ENCODE peak calls at places on chromosomes 7 and 10, in four cellular contexts. One of them, this sample, is unnamed.

GRCh38 chr7:36407636-36408550 is 18.2 kb downstream of the ANLN start:
- DNase-seq in HepG2: no peak
- DNase-seq in GM12878: no peak
- DNase-seq in K562: no peak
- DNase-seq in this sample: no peak

GRCh38 chr7:102222445-102222844 is 64.2 kb upstream of the SH2B2 start:
- DNase-seq in HepG2: no peak
- DNase-seq in GM12878: no peak
- DNase-seq in K562: no peak
- DNase-seq in this sample: no peak

GRCh38 chr7:74038194-74038961 is 10.4 kb downstream of the ELN start:
- DNase-seq in HepG2: no peak
- DNase-seq in GM12878: no peak
- DNase-seq in K562: no peak
- DNase-seq in this sample: no peak

GRCh38 chr10:72285972-72286521 is 12.3 kb downstream of the DDIT4 start:
- DNase-seq in HepG2: peak; percentile 41
- DNase-seq in GM12878: no peak
- DNase-seq in K562: no peak
- DNase-seq in this sample: no peak

GRCh38 chr7:21194936-21195335 is 232.9 kb upstream of the SP4 start:
- DNase-seq in HepG2: no peak
- DNase-seq in GM12878: no peak
- DNase-seq in K562: no peak
- DNase-seq in this sample: no peak

GRCh38 chr7:25314729-25315267 is 86.5 kb upstream of the NPVF start:
- DNase-seq in HepG2: no peak
- DNase-seq in GM12878: no peak
- DNase-seq in K562: no peak
- DNase-seq in this sample: no peak

GRCh38 chr10:117563780-117564179 is 21.2 kb downstream of the EMX2 start:
- DNase-seq in HepG2: no peak
- DNase-seq in GM12878: no peak
- DNase-seq in K562: no peak
- DNase-seq in this sample: no peak

GRCh38 chr7:137462074-137462715 is 118.7 kb upstream of the PTN start:
- DNase-seq in HepG2: no peak
- DNase-seq in GM12878: no peak
- DNase-seq in K562: no peak
- DNase-seq in this sample: no peak

GRCh38 chr7:96636342-96636865 is 73.2 kb downstream of the SEM1 start:
- DNase-seq in HepG2: no peak
- DNase-seq in GM12878: no peak
- DNase-seq in K562: no peak
- DNase-seq in this sample: no peak

GRCh38 chr7:7148799-7149481 is 33.4 kb upstream of the C1GALT1 start:
- DNase-seq in HepG2: peak; percentile 91
- DNase-seq in GM12878: no peak
- DNase-seq in K562: peak; percentile 41
- DNase-seq in this sample: no peak

GRCh38 chr10:64394744-64395143 is 873.5 kb downstream of the REEP3 start:
- DNase-seq in HepG2: no peak
- DNase-seq in GM12878: no peak
- DNase-seq in K562: no peak
- DNase-seq in this sample: no peak

GRCh38 chr10:123578721-123579120 is 87.4 kb upstream of the GPR26 start:
- DNase-seq in HepG2: no peak
- DNase-seq in GM12878: no peak
- DNase-seq in K562: no peak
- DNase-seq in this sample: no peak

GRCh38 chr10:10804998-10805737 is 212.5 kb upstream of the CELF2 start:
- DNase-seq in HepG2: peak; percentile 18
- DNase-seq in GM12878: no peak
- DNase-seq in K562: no peak
- DNase-seq in this sample: no peak

GRCh38 chr7:137992738-137993394 is 9.0 kb downstream of the CREB3L2 start:
- DNase-seq in HepG2: peak; percentile 78
- DNase-seq in GM12878: no peak
- DNase-seq in K562: no peak
- DNase-seq in this sample: no peak

GRCh38 chr10:63761243-63761642 is 240.0 kb downstream of the REEP3 start:
- DNase-seq in HepG2: no peak
- DNase-seq in GM12878: no peak
- DNase-seq in K562: no peak
- DNase-seq in this sample: no peak

GRCh38 chr7:41152179-41152678 is 550.7 kb downstream of the INHBA start:
- DNase-seq in HepG2: no peak
- DNase-seq in GM12878: no peak
- DNase-seq in K562: no peak
- DNase-seq in this sample: no peak

GRCh38 chr7:94600267-94600666 is 55.7 kb downstream of the SGCE start:
- DNase-seq in HepG2: no peak
- DNase-seq in GM12878: no peak
- DNase-seq in K562: no peak
- DNase-seq in this sample: no peak

GRCh38 chr10:47410862-47411261 is 26.8 kb upstream of the ZNF488 start:
- DNase-seq in HepG2: no peak
- DNase-seq in GM12878: no peak
- DNase-seq in K562: no peak
- DNase-seq in this sample: no peak

GRCh38 chr10:114110174-114110972 is 63.6 kb downstream of the CCDC186 start:
- DNase-seq in HepG2: no peak
- DNase-seq in GM12878: no peak
- DNase-seq in K562: no peak
- DNase-seq in this sample: no peak

GRCh38 chr10:1323951-1324350 is 267.8 kb downstream of the WDR37 start:
- DNase-seq in HepG2: no peak
- DNase-seq in GM12878: no peak
- DNase-seq in K562: no peak
- DNase-seq in this sample: no peak

GRCh38 chr7:85184599-85185354 is 2.1 kb downstream of the SEMA3D start:
- DNase-seq in HepG2: no peak
- DNase-seq in GM12878: no peak
- DNase-seq in K562: no peak
- DNase-seq in this sample: no peak

GRCh38 chr7:15228891-15229290 is 326.3 kb upstream of the DGKB start:
- DNase-seq in HepG2: no peak
- DNase-seq in GM12878: no peak
- DNase-seq in K562: no peak
- DNase-seq in this sample: no peak

GRCh38 chr10:109956454-109957091 is 33.3 kb upstream of the XPNPEP1 start:
- DNase-seq in HepG2: peak; percentile 68
- DNase-seq in GM12878: no peak
- DNase-seq in K562: peak; percentile 56
- DNase-seq in this sample: peak; percentile 60

GRCh38 chr7:37832194-37832593 is 16.2 kb upstream of the NME8 start:
- DNase-seq in HepG2: no peak
- DNase-seq in GM12878: no peak
- DNase-seq in K562: no peak
- DNase-seq in this sample: no peak

GRCh38 chr7:47511698-47512370 is 70.1 kb downstream of the TNS3 start:
- DNase-seq in HepG2: no peak
- DNase-seq in GM12878: no peak
- DNase-seq in K562: no peak
- DNase-seq in this sample: no peak

GRCh38 chr10:129683519-129683918 is 216.5 kb downstream of the MGMT start:
- DNase-seq in HepG2: no peak
- DNase-seq in GM12878: no peak
- DNase-seq in K562: no peak
- DNase-seq in this sample: no peak

GRCh38 chr10:14775656-14776055 is 959 bp upstream of the FAM107B start:
- DNase-seq in HepG2: no peak
- DNase-seq in GM12878: no peak
- DNase-seq in K562: no peak
- DNase-seq in this sample: no peak

GRCh38 chr10:59517961-59518360 is 155.6 kb upstream of the FAM13C start:
- DNase-seq in HepG2: no peak
- DNase-seq in GM12878: no peak
- DNase-seq in K562: no peak
- DNase-seq in this sample: no peak

GRCh38 chr7:101168412-101169049 is 3.2 kb upstream of the VGF start:
- DNase-seq in HepG2: no peak
- DNase-seq in GM12878: no peak
- DNase-seq in K562: peak; percentile 23
- DNase-seq in this sample: no peak

GRCh38 chr7:30668102-30668501 is 14.2 kb downstream of the CRHR2 start:
- DNase-seq in HepG2: no peak
- DNase-seq in GM12878: no peak
- DNase-seq in K562: no peak
- DNase-seq in this sample: no peak

GRCh38 chr10:100208271-100208670 is 21.1 kb downstream of the CHUK start:
- DNase-seq in HepG2: no peak
- DNase-seq in GM12878: no peak
- DNase-seq in K562: no peak
- DNase-seq in this sample: no peak

GRCh38 chr10:62726142-62726541 is 78.4 kb upstream of the ADO start:
- DNase-seq in HepG2: no peak
- DNase-seq in GM12878: no peak
- DNase-seq in K562: no peak
- DNase-seq in this sample: no peak

GRCh38 chr10:90451283-90451682 is 406.6 kb downstream of the HTR7 start:
- DNase-seq in HepG2: no peak
- DNase-seq in GM12878: no peak
- DNase-seq in K562: no peak
- DNase-seq in this sample: peak; percentile 8

GRCh38 chr10:83816942-83817341 is 322.4 kb upstream of the GHITM start:
- DNase-seq in HepG2: no peak
- DNase-seq in GM12878: peak; percentile 51
- DNase-seq in K562: no peak
- DNase-seq in this sample: no peak

GRCh38 chr10:78028438-78029293 is 649 bp downstream of the POLR3A start:
- DNase-seq in HepG2: peak; percentile 84
- DNase-seq in GM12878: no peak
- DNase-seq in K562: no peak
- DNase-seq in this sample: no peak

GRCh38 chr7:95476904-95477594 is 8.7 kb upstream of the ASB4 start:
- DNase-seq in HepG2: peak; percentile 73
- DNase-seq in GM12878: peak; percentile 28
- DNase-seq in K562: peak; percentile 76
- DNase-seq in this sample: peak; percentile 62

GRCh38 chr10:84432891-84433290 is 104.5 kb downstream of the CCSER2 start:
- DNase-seq in HepG2: no peak
- DNase-seq in GM12878: no peak
- DNase-seq in K562: no peak
- DNase-seq in this sample: no peak

DNA sequence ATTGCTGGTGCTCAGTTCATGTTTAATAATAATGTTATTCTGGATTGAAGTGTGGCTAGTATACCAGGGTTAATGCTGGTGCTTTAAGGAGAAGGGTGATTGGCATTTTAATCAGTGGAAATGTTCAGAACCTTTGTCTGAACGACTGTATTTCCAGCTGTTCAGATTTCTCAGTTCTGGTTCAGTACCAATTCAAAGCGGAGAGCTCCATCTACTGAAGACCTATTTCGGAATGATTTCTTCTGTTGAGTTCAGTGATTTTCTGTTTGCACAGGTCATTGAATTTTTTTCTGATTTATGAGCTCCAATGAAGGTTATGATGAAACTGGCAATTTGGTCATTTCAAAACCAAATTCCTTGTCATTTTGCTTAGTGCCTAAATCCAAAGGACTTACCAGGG is 160.1 kb downstream of the EXOC4 start:
- DNase-seq in HepG2: no peak
- DNase-seq in GM12878: no peak
- DNase-seq in K562: no peak
- DNase-seq in this sample: no peak
- TF ChIP-seq REST in HepG2: no peak
- TF ChIP-seq REST in GM12878: no peak
- TF ChIP-seq REST in K562: no peak
- TF ChIP-seq REST in this sample: no peak

GRCh38 chr10:31947144-31947926 is 18.7 kb upstream of the ARHGAP12 start:
- DNase-seq in HepG2: peak; percentile 82
- DNase-seq in GM12878: no peak
- DNase-seq in K562: no peak
- DNase-seq in this sample: peak; percentile 79
- TF ChIP-seq ATF3 in HepG2: no peak
- TF ChIP-seq ATF3 in GM12878: no peak
- TF ChIP-seq ATF3 in K562: no peak
- TF ChIP-seq ATF3 in this sample: no peak

GRCh38 chr7:105101864-105102263 is 87.9 kb downstream of the KMT2E start:
- DNase-seq in HepG2: no peak
- DNase-seq in GM12878: no peak
- DNase-seq in K562: no peak
- DNase-seq in this sample: no peak
- TF ChIP-seq REST in HepG2: no peak
- TF ChIP-seq REST in GM12878: no peak
- TF ChIP-seq REST in K562: no peak
- TF ChIP-seq REST in this sample: no peak

DNA sequence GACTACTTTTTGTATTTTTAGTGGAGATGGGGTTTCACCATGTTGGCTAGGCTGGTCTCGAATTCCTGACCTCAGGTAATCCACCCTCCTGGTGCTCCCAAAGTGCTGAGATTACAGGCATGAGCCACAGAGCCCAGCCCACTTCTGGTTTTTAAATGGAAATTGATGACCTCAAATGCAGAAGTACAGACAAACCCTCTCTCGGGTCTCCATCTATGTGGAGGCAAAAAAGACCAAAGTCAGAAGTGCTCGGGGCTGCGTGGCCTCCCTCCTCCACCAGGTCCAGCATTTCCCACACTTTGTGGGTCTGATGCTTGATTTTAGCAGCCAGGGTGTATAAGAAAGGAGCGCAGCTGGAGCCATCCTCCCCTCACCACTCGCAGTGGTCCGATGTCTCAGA is 187.3 kb upstream of the AUTS2 start:
- DNase-seq in HepG2: no peak
- DNase-seq in GM12878: no peak
- DNase-seq in K562: no peak
- DNase-seq in this sample: no peak
- TF ChIP-seq ATF3 in HepG2: no peak
- TF ChIP-seq ATF3 in GM12878: no peak
- TF ChIP-seq ATF3 in K562: no peak
- TF ChIP-seq ATF3 in this sample: no peak

GRCh38 chr10:25078659-25079429 is 62.4 kb downstream of the THNSL1 start:
- DNase-seq in HepG2: peak; percentile 91
- DNase-seq in GM12878: no peak
- DNase-seq in K562: no peak
- DNase-seq in this sample: no peak
- TF ChIP-seq REST in HepG2: no peak
- TF ChIP-seq REST in GM12878: no peak
- TF ChIP-seq REST in K562: no peak
- TF ChIP-seq REST in this sample: no peak

GRCh38 chr7:31734456-31734855 is 47.4 kb downstream of the PPP1R17 start:
- DNase-seq in HepG2: no peak
- DNase-seq in GM12878: no peak
- DNase-seq in K562: no peak
- DNase-seq in this sample: no peak
- TF ChIP-seq ATF3 in HepG2: no peak
- TF ChIP-seq ATF3 in GM12878: no peak
- TF ChIP-seq ATF3 in K562: no peak
- TF ChIP-seq ATF3 in this sample: no peak

GRCh38 chr7:5420841-5421625 is 2.6 kb downstream of the TNRC18 start:
- DNase-seq in HepG2: no peak
- DNase-seq in GM12878: no peak
- DNase-seq in K562: peak; percentile 49
- DNase-seq in this sample: no peak
- TF ChIP-seq REST in HepG2: no peak
- TF ChIP-seq REST in GM12878: no peak
- TF ChIP-seq REST in K562: no peak
- TF ChIP-seq REST in this sample: no peak

This sample was measured in HCT116.